ENCODE peak calls at places on chromosomes 6 and 20, in nine cellular contexts. A is CD8-positive, alpha-beta T cell; O is NCI-H2029 treated with DMSO at 0.1 percent for 48 hours; C is brain microvascular endothelial cell; U is nucleus accumbens; Q is GM23248; W is brain pericyte; J is NB4; L is posterior cingulate gyrus. B is an unnamed sample.

GRCh38 chr6:70705772-70706171 is 38.1 kb downstream of the SMAP1 start:
- DNase-seq in A (no peak), O (no peak), C (no peak), U (no peak), Q (no peak), W (no peak), J (no peak), L (no peak), B (no peak)

GRCh38 chr20:40276291-40276690 is 412.7 kb downstream of the MAFB start:
- DNase-seq in A (no peak), O (no peak), C (no peak), U (no peak), Q (peak), W (no peak), J (no peak), L (no peak), B (no peak)

GRCh38 chr6:143962644-143962929 is 45.5 kb downstream of the PLAGL1 start:
- DNase-seq in A (no peak), O (no peak), C (peak), U (no peak), Q (peak), W (no peak), J (no peak), L (no peak), B (peak)

GRCh38 chr6:112920994-112921393 is 573.9 kb downstream of the RFPL4B start:
- DNase-seq in A (no peak), O (no peak), C (no peak), U (no peak), Q (no peak), W (no peak), J (no peak), L (no peak), B (no peak)

GRCh38 chr6:39295538-39295937 is 18.7 kb downstream of the KCNK17 start:
- DNase-seq in A (no peak), O (no peak), C (no peak), U (no peak), Q (peak), W (no peak), J (no peak), L (no peak), B (no peak)

GRCh38 chr20:31494131-31494530 is 19.0 kb downstream of the REM1 start:
- DNase-seq in A (no peak), O (no peak), C (no peak), U (no peak), Q (peak), W (no peak), J (peak), L (no peak), B (peak)

GRCh38 chr6:127634178-127634577 is 57.2 kb downstream of the C6orf58 start:
- DNase-seq in A (no peak), O (no peak), C (no peak), U (no peak), Q (peak), W (no peak), J (no peak), L (no peak), B (no peak)

GRCh38 chr6:168181316-168181715 is 102.3 kb upstream of the FRMD1 start:
- DNase-seq in A (no peak), O (no peak), C (no peak), U (no peak), Q (no peak), W (no peak), J (no peak), L (no peak), B (no peak)

GRCh38 chr6:36544228-36544627 is 3.1 kb downstream of the STK38 start:
- DNase-seq in A (peak), O (no peak), C (no peak), U (no peak), Q (peak), W (no peak), J (peak), L (no peak), B (no peak)

GRCh38 chr6:156953478-156954146 is 176.4 kb downstream of the ARID1B start:
- DNase-seq in A (peak), O (peak), C (peak), U (no peak), Q (peak), W (peak), J (peak), L (no peak), B (peak)

GRCh38 chr6:46289865-46290264 is 119.1 kb upstream of the ENPP5 start:
- DNase-seq in A (no peak), O (no peak), C (no peak), U (no peak), Q (no peak), W (no peak), J (no peak), L (no peak), B (no peak)

GRCh38 chr6:167212716-167213011 is 54.9 kb upstream of the GPR31 start:
- DNase-seq in A (no peak), O (no peak), C (no peak), U (no peak), Q (no peak), W (no peak), J (no peak), L (no peak), B (no peak)

GRCh38 chr6:37492236-37493046 is 7.3 kb downstream of the CCDC167 start:
- DNase-seq in A (no peak), O (no peak), C (no peak), U (no peak), Q (no peak), W (no peak), J (no peak), L (no peak), B (no peak)

GRCh38 chr6:6546318-6547110 is 42.0 kb upstream of the LY86 start:
- DNase-seq in A (no peak), O (peak), C (no peak), U (peak), Q (no peak), W (no peak), J (peak), L (peak), B (no peak)

GRCh38 chr6:1535295-1535694 is 74.4 kb upstream of the FOXC1 start:
- DNase-seq in A (peak), O (no peak), C (peak), U (no peak), Q (peak), W (no peak), J (no peak), L (no peak), B (no peak)

GRCh38 chr6:121917834-121918559 is 481.5 kb upstream of the HSF2 start:
- DNase-seq in A (no peak), O (no peak), C (no peak), U (no peak), Q (peak), W (no peak), J (no peak), L (no peak), B (no peak)

GRCh38 chr6:37110455-37111155 is 59.3 kb upstream of the PIM1 start:
- DNase-seq in A (no peak), O (no peak), C (no peak), U (no peak), Q (peak), W (no peak), J (no peak), L (no peak), B (no peak)

GRCh38 chr6:128889870-128890269 is 6.9 kb downstream of the LAMA2 start:
- DNase-seq in A (no peak), O (no peak), C (no peak), U (no peak), Q (no peak), W (no peak), J (no peak), L (no peak), B (no peak)

GRCh38 chr6:27468334-27468733 is 4.6 kb downstream of the ZNF184 start:
- DNase-seq in A (no peak), O (no peak), C (no peak), U (no peak), Q (peak), W (no peak), J (no peak), L (no peak), B (no peak)

GRCh38 chr6:168333039-168333438 is 13.5 kb upstream of the DACT2 start:
- DNase-seq in A (no peak), O (no peak), C (no peak), U (no peak), Q (peak), W (no peak), J (peak), L (no peak), B (no peak)

GRCh38 chr6:134550604-134551003 is 232.7 kb upstream of the SGK1 start:
- DNase-seq in A (no peak), O (no peak), C (peak), U (no peak), Q (peak), W (no peak), J (no peak), L (no peak), B (no peak)

GRCh38 chr6:6591778-6592388 is 3.4 kb downstream of the LY86 start:
- DNase-seq in A (no peak), O (no peak), C (no peak), U (no peak), Q (no peak), W (no peak), J (peak), L (no peak), B (no peak)

GRCh38 chr6:33914519-33915120 is 110.8 kb upstream of the MLN start:
- DNase-seq in A (peak), O (no peak), C (no peak), U (no peak), Q (no peak), W (no peak), J (peak), L (peak), B (no peak)

GRCh38 chr6:138109042-138109997 is 2.1 kb upstream of the PERP start:
- DNase-seq in A (peak), O (peak), C (peak), U (peak), Q (peak), W (no peak), J (peak), L (peak), B (peak)

GRCh38 chr6:4180653-4181255 is 45.4 kb upstream of the ECI2 start:
- DNase-seq in A (no peak), O (no peak), C (no peak), U (no peak), Q (peak), W (no peak), J (peak), L (no peak), B (no peak)

GRCh38 chr20:25325997-25326396 is 64.6 kb downstream of the ABHD12 start:
- DNase-seq in A (no peak), O (no peak), C (no peak), U (no peak), Q (no peak), W (no peak), J (no peak), L (no peak), B (no peak)

GRCh38 chr20:35576816-35577215 is 34.9 kb downstream of the ERGIC3 start:
- DNase-seq in A (no peak), O (no peak), C (no peak), U (no peak), Q (no peak), W (no peak), J (no peak), L (no peak), B (no peak)

GRCh38 chr6:158418501-158418900 is 106.2 kb downstream of the TULP4 start:
- DNase-seq in A (no peak), O (no peak), C (no peak), U (no peak), Q (peak), W (no peak), J (no peak), L (no peak), B (no peak)

GRCh38 chr6:70176853-70177550 is 125.9 kb downstream of the COL9A1 start:
- DNase-seq in A (no peak), O (no peak), C (no peak), U (no peak), Q (no peak), W (no peak), J (no peak), L (no peak), B (no peak)

GRCh38 chr6:163731215-163732013 is 316.9 kb downstream of the QKI start:
- DNase-seq in A (no peak), O (no peak), C (no peak), U (no peak), Q (no peak), W (no peak), J (no peak), L (no peak), B (no peak)

GRCh38 chr6:20572940-20573339 is 38.7 kb downstream of the CDKAL1 start:
- DNase-seq in A (no peak), O (no peak), C (peak), U (no peak), Q (peak), W (no peak), J (peak), L (no peak), B (peak)

GRCh38 chr6:104252276-104252675 is 607.4 kb downstream of the HACE1 start:
- DNase-seq in A (no peak), O (no peak), C (no peak), U (no peak), Q (no peak), W (no peak), J (no peak), L (no peak), B (no peak)

GRCh38 chr6:116797585-116797984 is 31.3 kb downstream of the GPRC6A start:
- DNase-seq in A (no peak), O (no peak), C (no peak), U (no peak), Q (no peak), W (no peak), J (no peak), L (no peak), B (no peak)

GRCh38 chr6:13417431-13417830 is 70.0 kb downstream of the GFOD1 start:
- DNase-seq in A (no peak), O (no peak), C (no peak), U (no peak), Q (no peak), W (no peak), J (no peak), L (no peak), B (no peak)

GRCh38 chr6:98832282-98833100 is 1.9 kb upstream of the POU3F2 start:
- DNase-seq in A (no peak), O (peak), C (peak), U (peak), Q (peak), W (no peak), J (no peak), L (peak), B (peak)

GRCh38 chr6:111469543-111469942 is 13.5 kb downstream of the REV3L start:
- DNase-seq in A (no peak), O (no peak), C (no peak), U (peak), Q (no peak), W (no peak), J (no peak), L (no peak), B (peak)

GRCh38 chr20:62222266-62222850 is 2.3 kb upstream of the HRH3 start:
- DNase-seq in A (no peak), O (no peak), C (no peak), U (no peak), Q (no peak), W (no peak), J (no peak), L (no peak), B (no peak)

GRCh38 chr20:25669826-25670422 is 26.7 kb downstream of the ZNF337 start:
- DNase-seq in A (no peak), O (no peak), C (peak), U (no peak), Q (peak), W (no peak), J (peak), L (no peak), B (no peak)

GRCh38 chr20:16201191-16201590 is 372.1 kb downstream of the KIF16B start:
- DNase-seq in A (no peak), O (no peak), C (no peak), U (no peak), Q (no peak), W (no peak), J (peak), L (no peak), B (no peak)

B was measured in foreskin melanocyte.